ENCODE peak calls at places on chromosomes 11 and 22, in eight cellular contexts. Z is IMR-90, X is neural progenitor cell, E is fibroblast of lung, M is heart left ventricle, L is GM23338, G is body of pancreas, K is right atrium auricular region. Y is an unnamed sample. For H3K4me1 and H3K27me3, the result is how much of the 10 kb centered on the place peaks cover.

GRCh38 chr11:47360341-47360740 is 7.8 kb upstream of the MYBPC3 start:
- DNase-seq in M (no peak), E (no peak), G (no peak), K (no peak), L (no peak), X (no peak), Z (no peak), Y (no peak)

GRCh38 chr11:118151421-118151820 is 1.2 kb downstream of the SCN4B start:
- DNase-seq in Z (peak), M (no peak), G (no peak), E (peak), L (no peak), K (no peak), X (no peak), Y (no peak)

GRCh38 chr11:19924321-19925115 is 211.9 kb downstream of the NAV2 start:
- DNase-seq in M (no peak), E (peak), L (no peak), X (no peak), K (no peak), G (no peak), Z (no peak), Y (no peak)

GRCh38 chr11:15901046-15901445 is 455.3 kb downstream of the SOX6 start:
- DNase-seq in X (peak), Z (no peak), E (no peak), K (no peak), M (peak), L (no peak), G (peak), Y (no peak)

GRCh38 chr22:42959472-42960145 is 55.3 kb downstream of the PACSIN2 start:
- DNase-seq in L (peak), Z (peak), X (no peak), K (peak), E (peak), M (peak), G (peak), Y (peak)

GRCh38 chr11:86803641-86804040 is 3.3 kb downstream of the PRSS23 start:
- DNase-seq in X (no peak), G (no peak), K (no peak), M (no peak), Z (no peak), E (no peak), L (no peak), Y (no peak)

GRCh38 chr11:10918698-10919097 is 60.8 kb upstream of the ZBED5 start:
- DNase-seq in E (no peak), K (no peak), X (no peak), L (no peak), Z (no peak), M (no peak), G (no peak), Y (no peak)

GRCh38 chr11:62708423-62709261 is 1.2 kb downstream of the GNG3 start:
- DNase-seq in X (no peak), M (no peak), K (no peak), Z (no peak), L (peak), E (no peak), G (peak), Y (no peak)

GRCh38 chr11:121741316-121741715 is 288.5 kb upstream of the SORL1-AS1 start:
- DNase-seq in E (no peak), M (peak), X (no peak), G (no peak), K (no peak), Z (peak), L (no peak), Y (no peak)

GRCh38 chr11:1440496-1440895 is 46.1 kb downstream of the MOB2 start:
- DNase-seq in X (no peak), L (no peak), Z (no peak), K (no peak), E (no peak), M (no peak), G (no peak), Y (no peak)

GRCh38 chr11:16809901-16810668 is 71.6 kb downstream of the C11orf58 start:
- DNase-seq in Z (peak), L (no peak), M (peak), K (peak), E (peak), G (peak), X (no peak), Y (no peak)

GRCh38 chr11:9039194-9039593 is 35.4 kb upstream of the NRIP3 start:
- DNase-seq in G (no peak), E (peak), M (no peak), L (no peak), X (no peak), Z (peak), K (no peak), Y (peak)

GRCh38 chr11:12287009-12287373 is 90.4 kb upstream of the PARVA start:
- DNase-seq in E (peak), X (no peak), K (peak), M (peak), G (no peak), L (no peak), Z (peak), Y (peak)

GRCh38 chr11:131661137-131661536 is 290.7 kb downstream of the NTM start:
- DNase-seq in K (no peak), M (no peak), G (no peak), Z (peak), L (no peak), E (peak), X (no peak), Y (no peak)

GRCh38 chr11:73177380-73178091 is 35.4 kb upstream of the FCHSD2 start:
- DNase-seq in L (no peak), X (no peak), M (peak), G (peak), K (peak), Z (no peak), E (peak), Y (no peak)

GRCh38 chr11:116404143-116404800 is 368.5 kb downstream of the BUD13 start:
- DNase-seq in L (no peak), M (no peak), X (peak), E (no peak), G (no peak), Z (no peak), K (no peak), Y (no peak)

GRCh38 chr11:62539238-62539925 is 7.2 kb downstream of the AHNAK start:
- DNase-seq in E (peak), K (no peak), L (no peak), X (peak), M (peak), G (no peak), Z (peak), Y (peak)

GRCh38 chr22:49146511-49146910 is 681.2 kb downstream of the BRD1 start:
- DNase-seq in K (no peak), G (no peak), L (no peak), M (no peak), X (no peak), Z (no peak), E (no peak), Y (no peak)

GRCh38 chr22:31616315-31616980 is 45.6 kb downstream of the PISD start:
- DNase-seq in L (no peak), M (no peak), E (no peak), X (no peak), G (no peak), K (no peak), Z (no peak), Y (no peak)

GRCh38 chr11:88310246-88310645 is 27.3 kb downstream of the CTSC start:
- DNase-seq in E (peak), G (no peak), Z (peak), K (no peak), M (no peak), X (no peak), L (no peak), Y (peak)

GRCh38 chr11:75728992-75729391 is 11.4 kb downstream of the MOGAT2 start:
- DNase-seq in K (no peak), X (no peak), M (no peak), G (no peak), Z (no peak), E (no peak), L (no peak), Y (no peak)

GRCh38 chr11:96215826-96216225 is 127.2 kb downstream of the MAML2 start:
- DNase-seq in X (no peak), M (no peak), K (no peak), E (no peak), L (no peak), Z (no peak), G (no peak), Y (no peak)

GRCh38 chr11:115333106-115333505 is 171.1 kb downstream of the CADM1 start:
- DNase-seq in E (peak), M (no peak), K (no peak), G (no peak), Z (peak), L (peak), X (no peak), Y (peak)

GRCh38 chr11:121460941-121461514 is 8.3 kb upstream of the SORL1-AS1 start:
- DNase-seq in L (no peak), Z (no peak), X (no peak), G (no peak), M (no peak), K (no peak), E (no peak), Y (no peak)

GRCh38 chr11:6635082-6635932 is 16.1 kb upstream of the TPP1 start:
- DNase-seq in X (no peak), M (peak), G (no peak), K (no peak), E (no peak), Z (peak), L (no peak), Y (no peak)

GRCh38 chr22:33163815-33164214 is 105.6 kb upstream of the SYN3 start:
- DNase-seq in G (no peak), X (no peak), Z (no peak), L (no peak), K (no peak), E (no peak), M (no peak), Y (no peak)

GRCh38 chr22:44361391-44362126 is 48.8 kb upstream of the SHISAL1 start:
- DNase-seq in L (no peak), Z (no peak), M (peak), E (no peak), G (no peak), K (no peak), X (no peak), Y (peak)

GRCh38 chr22:44403930-44404329 is 91.2 kb upstream of the SHISAL1 start:
- DNase-seq in M (no peak), G (no peak), Z (no peak), X (no peak), E (no peak), L (no peak), K (no peak), Y (no peak)

DNA sequence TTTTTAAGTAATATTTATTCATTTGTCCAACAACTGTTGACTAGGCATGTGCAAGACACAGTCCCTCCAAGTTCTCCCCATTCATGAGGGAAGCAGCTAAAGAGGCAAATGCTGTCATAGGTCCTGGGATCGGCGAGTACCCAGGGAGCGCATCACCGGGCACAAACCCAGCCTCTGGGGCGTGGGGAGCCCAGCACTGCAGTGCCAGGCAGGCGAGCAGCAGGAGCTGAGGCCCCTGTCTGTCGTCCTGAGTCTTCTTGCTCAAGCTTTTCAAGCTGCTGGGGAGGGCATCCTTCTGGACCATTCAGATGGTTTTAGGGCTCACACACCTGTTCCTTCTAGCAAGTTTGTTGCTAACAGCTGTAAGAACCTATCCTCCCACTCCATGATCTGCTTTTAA is 62.1 kb downstream of the PPFIA1 start:
- DNase-seq in M (no peak), L (no peak), X (no peak), Z (no peak), K (no peak), G (no peak), E (no peak), Y (no peak)
- H3K4me1 ChIP-seq in M (under half), L (under half), X (under half), Z (under half), K (under half), G (under half), E (under half), Y (under half)

GRCh38 chr11:64476866-64477265 is 114.2 kb upstream of the SLC22A12 start:
- DNase-seq in K (no peak), Z (no peak), E (no peak), M (no peak), X (no peak), G (no peak), L (no peak), Y (no peak)
- H3K27me3 ChIP-seq in K (under half), Z (under half), E (under half), M (under half), X (under half), G (under half), L (under half), Y (under half)

GRCh38 chr11:68211546-68211945 is 1.6 kb downstream of the KMT5B start:
- DNase-seq in E (no peak), G (peak), K (no peak), L (no peak), M (no peak), Z (no peak), X (no peak), Y (no peak)

GRCh38 chr11:68213555-68214172 is 568 bp upstream of the KMT5B start:
- DNase-seq in X (peak), L (peak), E (peak), K (peak), Z (peak), G (peak), M (peak), Y (peak)

GRCh38 chr11:68214173-68215086 is 1.3 kb upstream of the KMT5B start:
- DNase-seq in L (peak), G (peak), E (no peak), X (peak), M (peak), K (no peak), Z (no peak), Y (no peak)

GRCh38 chr11:68213135-68213515 is at the start of gene KMT5B:
- DNase-seq in M (peak), K (no peak), E (no peak), Z (peak), X (no peak), L (peak), G (peak), Y (no peak)

GRCh38 chr11:68212421-68213134 is 518 bp downstream of the KMT5B start:
- DNase-seq in M (peak), Z (peak), K (peak), E (peak), X (peak), G (peak), L (peak), Y (no peak)
- TF ChIP-seq CTCF in M (peak), Z (peak), K (peak), E (no peak), X (peak), G (peak), L (no peak), Y (peak)

DNA sequence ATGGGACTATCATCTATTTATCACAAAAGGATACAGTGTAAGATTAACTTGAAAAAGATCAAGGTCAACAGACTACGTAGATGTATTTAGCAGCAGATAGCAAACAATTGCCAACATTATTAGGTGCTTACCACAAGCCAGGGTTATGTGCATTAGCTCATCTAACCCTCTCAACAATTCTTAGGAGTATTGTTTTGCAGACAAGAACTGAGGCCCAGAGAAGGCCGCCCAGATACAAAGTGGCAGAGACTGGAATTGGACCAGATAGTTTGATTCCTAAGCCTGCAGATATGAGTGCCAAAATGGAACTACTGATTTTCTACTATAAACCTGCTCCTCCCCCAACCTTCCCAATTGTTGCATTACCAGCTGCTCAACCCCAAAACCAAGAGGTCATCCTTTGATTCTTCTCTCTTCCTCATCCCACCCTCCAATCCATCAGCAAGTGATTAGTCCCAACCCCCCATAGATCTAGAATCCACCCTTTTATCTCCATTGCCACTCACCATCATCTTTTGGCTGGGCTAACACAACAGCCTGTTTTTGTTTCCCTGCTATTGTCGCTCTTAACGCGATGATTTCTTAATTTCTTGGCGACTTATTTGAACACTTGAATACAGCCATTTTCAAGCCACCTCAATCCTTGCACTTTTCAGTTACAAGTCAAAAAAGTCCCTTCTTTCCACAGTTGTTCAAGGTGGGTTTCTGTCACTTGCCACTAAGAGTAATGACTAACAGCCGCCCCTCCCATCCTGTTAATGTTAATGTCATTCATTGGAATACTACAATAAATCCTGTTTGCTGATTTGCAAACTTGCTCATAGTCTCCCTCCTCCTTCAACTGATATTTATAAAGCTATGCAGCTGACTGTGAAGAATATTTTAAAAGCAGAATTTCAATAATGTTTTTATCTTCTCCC is 2.7 kb downstream of the TMEM123 start:
- DNase-seq in K (no peak), X (peak), Z (no peak), G (no peak), E (peak), M (no peak), L (no peak), Y (no peak)
- H3K4me1 ChIP-seq in K (under half), X (under half), Z (under half), G (under half), E (under half), M (under half), L (under half), Y (under half)

DNA sequence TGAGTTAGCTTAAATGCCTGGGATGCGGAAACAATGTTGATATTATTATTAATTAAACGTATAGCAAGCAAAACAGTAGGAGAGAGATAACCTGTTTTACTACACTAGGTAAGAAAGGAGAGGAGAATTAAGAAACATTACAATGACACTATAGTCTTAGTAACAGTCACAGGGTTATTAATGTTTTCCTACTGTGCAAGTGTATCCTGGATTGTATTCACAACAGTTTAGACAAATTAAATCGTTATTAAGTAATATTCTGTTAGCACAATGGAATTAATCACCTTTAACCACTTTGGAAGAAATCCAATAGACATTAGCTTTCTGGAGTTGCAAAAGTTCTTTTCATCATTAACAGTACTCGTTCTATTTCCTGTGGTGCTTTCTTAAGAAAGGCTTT is 3.4 kb downstream of the FAM181B start:
- DNase-seq in K (no peak), E (no peak), Z (no peak), X (no peak), M (no peak), G (no peak), L (no peak), Y (no peak)
- H3K27me3 ChIP-seq in K (under half), E (under half), Z (under half), X (half or more), M (under half), G (under half), L (half or more), Y (half or more)

GRCh38 chr11:110711776-110712642 is at the start of gene ARHGAP20:
- DNase-seq in L (peak), E (peak), M (peak), G (peak), Z (peak), X (peak), K (peak), Y (no peak)
- TF ChIP-seq CTCF in L (no peak), E (no peak), M (no peak), G (no peak), Z (no peak), X (no peak), K (peak), Y (no peak)

GRCh38 chr11:94774345-94774744 is 6.2 kb downstream of the AMOTL1 start:
- DNase-seq in G (no peak), M (no peak), E (no peak), X (no peak), K (no peak), L (no peak), Z (peak), Y (no peak)
- H3K4me1 ChIP-seq in G (half or more), M (under half), E (under half), X (under half), K (half or more), L (under half), Z (under half), Y (half or more)

GRCh38 chr11:2535673-2536439 is 91.0 kb downstream of the KCNQ1 start:
- DNase-seq in E (no peak), Z (no peak), M (peak), L (no peak), G (no peak), K (no peak), X (no peak), Y (no peak)
- H3K27me3 ChIP-seq in E (under half), Z (under half), M (under half), L (under half), G (under half), K (under half), X (under half), Y (under half)

Y was measured in foreskin keratinocyte.